ENCODE peak calls at places on chromosome 19, in six cellular contexts. K is small intestine; V is MM.1S; J is neural progenitor cell; I is CD4-positive, alpha-beta memory T cell; M is CD8-positive, alpha-beta memory T cell. A is an unnamed sample.

GRCh38 chr19:49456351-49456750 is 3.3 kb downstream of the ALDH16A1 start:
- DNase-seq in K (no peak), V (no peak), J (no peak), I (no peak), M (no peak), A (no peak)

GRCh38 chr19:49512970-49513745 is 697 bp downstream of the FCGRT start:
- DNase-seq in K (peak; percentile 89), V (no peak), J (peak; percentile 80), I (no peak), M (no peak), A (no peak)

GRCh38 chr19:52898101-52898500 is 666 bp upstream of the ZNF320 start:
- DNase-seq in K (no peak), V (no peak), J (peak; percentile 41), I (no peak), M (no peak), A (no peak)

GRCh38 chr19:21084343-21084742 is 2.3 kb downstream of the ZNF714 start:
- DNase-seq in K (no peak), V (no peak), J (no peak), I (no peak), M (no peak), A (no peak)

GRCh38 chr19:18985257-18985656 is 44.2 kb upstream of the HOMER3 start:
- DNase-seq in K (no peak), V (no peak), J (peak; percentile 83), I (no peak), M (no peak), A (no peak)

GRCh38 chr19:17073869-17074627 is 1.2 kb downstream of the HAUS8 start:
- DNase-seq in K (peak; percentile 38), V (peak; percentile 85), J (no peak), I (peak; percentile 34), M (peak; percentile 16), A (no peak)

GRCh38 chr19:51688665-51689571 is 4.2 kb upstream of the SPACA6 start:
- DNase-seq in K (peak; percentile 35), V (no peak), J (peak; percentile 91), I (no peak), M (no peak), A (no peak)

GRCh38 chr19:8438236-8438635 is 6.5 kb upstream of the HNRNPM start:
- DNase-seq in K (no peak), V (no peak), J (no peak), I (no peak), M (no peak), A (no peak)

GRCh38 chr19:40392123-40392522 is 2.1 kb upstream of the HIPK4 start:
- DNase-seq in K (no peak), V (no peak), J (no peak), I (no peak), M (no peak), A (no peak)

GRCh38 chr19:49602806-49603205 is 11.8 kb downstream of the PRR12 start:
- DNase-seq in K (no peak), V (no peak), J (no peak), I (no peak), M (no peak), A (no peak)

GRCh38 chr19:6551607-6552450 is 21.0 kb downstream of the TNFSF9 start:
- DNase-seq in K (peak; percentile 15), V (no peak), J (peak; percentile 83), I (peak; percentile 61), M (peak; percentile 69), A (peak; percentile 36)

GRCh38 chr19:571127-571974 is 1.0 kb upstream of the BSG start:
- DNase-seq in K (peak; percentile 62), V (peak; percentile 68), J (peak; percentile 71), I (no peak), M (peak; percentile 69), A (peak; percentile 71)

GRCh38 chr19:33486936-33487793 is 34.4 kb downstream of the PEPD start:
- DNase-seq in K (no peak), V (no peak), J (no peak), I (no peak), M (no peak), A (no peak)

GRCh38 chr19:53657778-53658177 is 26.0 kb downstream of the DPRX start:
- DNase-seq in K (no peak), V (no peak), J (no peak), I (no peak), M (no peak), A (no peak)

GRCh38 chr19:35856001-35856400 is 710 bp upstream of the KIRREL2 start:
- DNase-seq in K (no peak), V (no peak), J (peak; percentile 89), I (no peak), M (no peak), A (no peak)
- H3K27ac ChIP-seq in K (no peak overlapping the region), V (no peak overlapping the region), J (no peak overlapping the region), I (no peak overlapping the region), M (no peak overlapping the region), A (no peak overlapping the region)

DNA sequence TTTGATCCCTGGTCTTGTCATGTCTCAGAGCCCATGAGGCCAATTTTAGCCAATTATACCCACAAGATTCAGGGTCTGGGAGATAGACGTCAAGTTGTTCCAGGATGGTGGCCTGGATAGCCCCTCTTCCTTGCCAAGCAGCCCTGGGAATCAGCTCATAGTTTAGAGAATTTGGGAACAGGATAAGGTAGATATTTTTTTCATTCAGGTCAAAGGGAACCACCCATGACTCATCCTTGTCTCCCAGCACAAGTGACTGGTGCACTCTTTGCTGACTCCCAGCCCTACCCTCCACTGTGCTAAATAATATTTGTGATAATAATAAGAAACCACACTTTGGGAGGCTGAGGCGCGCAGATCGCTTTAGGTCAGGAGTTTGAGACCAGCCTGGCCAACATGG is 17.1 kb upstream of the S1PR4 start:
- DNase-seq in K (no peak), V (no peak), J (no peak), I (no peak), M (no peak), A (no peak)
- H3K4me3 ChIP-seq in K (no peak overlapping the region), V (no peak overlapping the region), J (no peak overlapping the region), I (no peak overlapping the region), M (no peak overlapping the region), A (no peak overlapping the region)

DNA sequence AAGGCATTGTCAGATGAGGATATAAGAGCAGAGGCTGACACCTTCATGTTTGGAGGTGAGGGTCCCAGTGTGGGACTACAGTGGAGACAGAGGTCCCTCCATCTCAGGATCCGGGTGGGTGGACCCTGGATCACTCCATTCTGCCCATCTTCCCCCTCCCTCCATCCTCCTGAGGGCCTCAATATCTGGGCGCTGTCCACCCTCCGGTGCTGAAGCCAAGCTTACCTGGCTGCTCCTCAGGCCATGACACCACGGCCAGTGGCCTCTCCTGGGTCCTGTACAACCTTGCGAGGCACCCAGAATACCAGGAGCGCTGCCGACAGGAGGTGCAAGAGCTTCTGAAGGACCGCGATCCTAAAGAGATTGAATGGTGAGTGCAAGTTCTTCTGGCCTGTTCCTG is 11.9 kb downstream of the CYP4F12 start:
- DNase-seq in K (no peak), V (no peak), J (no peak), I (no peak), M (no peak), A (no peak)
- H3K27me3 ChIP-seq in K (peaks cover 2% of the 10 kb centered on the region), V (peaks cover 11% of the 10 kb centered on the region), J (no peaks in the 10 kb centered on the region), I (no peaks in the 10 kb centered on the region), M (peaks cover 6% of the 10 kb centered on the region), A (no peaks in the 10 kb centered on the region)

GRCh38 chr19:2977686-2978466 is 512 bp downstream of the TLE6 start:
- DNase-seq in K (no peak), V (no peak), J (peak; percentile 23), I (peak; percentile 5), M (no peak), A (no peak)

GRCh38 chr19:2981898-2982297 is 4.5 kb downstream of the TLE6 start:
- DNase-seq in K (no peak), V (no peak), J (no peak), I (no peak), M (no peak), A (no peak)

GRCh38 chr19:2976609-2977000 is 759 bp upstream of the TLE6 start:
- DNase-seq in K (no peak), V (no peak), J (peak; percentile 38), I (no peak), M (no peak), A (no peak)

GRCh38 chr19:2977001-2977685 is at the start of gene TLE6:
- DNase-seq in K (peak; percentile 96), V (peak; percentile 87), J (peak; percentile 98), I (peak; percentile 93), M (peak; percentile 90), A (peak; percentile 93)

DNA sequence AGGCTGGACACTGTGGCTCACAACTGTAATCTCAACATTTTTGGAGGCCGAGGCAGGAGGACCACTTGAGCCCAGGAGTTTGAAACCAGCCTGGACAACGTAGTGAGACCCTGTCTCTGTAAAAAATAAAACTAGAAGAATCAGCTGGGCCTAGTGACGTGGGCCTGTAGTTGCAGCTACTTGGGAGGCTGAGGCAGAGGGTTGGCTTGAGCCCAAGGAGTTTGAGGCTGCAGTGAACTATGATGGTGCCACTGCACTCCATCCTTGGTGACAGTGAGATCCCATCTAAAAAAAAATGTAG is 1.1 kb downstream of the TLE6 start:
- DNase-seq in K (no peak), V (no peak), J (no peak), I (no peak), M (no peak), A (no peak)
- H3K27ac ChIP-seq in K (no peak overlapping the region), V (no peak overlapping the region), J (no peak overlapping the region), I (no peak overlapping the region), M (no peak overlapping the region), A (no peak overlapping the region)

DNA sequence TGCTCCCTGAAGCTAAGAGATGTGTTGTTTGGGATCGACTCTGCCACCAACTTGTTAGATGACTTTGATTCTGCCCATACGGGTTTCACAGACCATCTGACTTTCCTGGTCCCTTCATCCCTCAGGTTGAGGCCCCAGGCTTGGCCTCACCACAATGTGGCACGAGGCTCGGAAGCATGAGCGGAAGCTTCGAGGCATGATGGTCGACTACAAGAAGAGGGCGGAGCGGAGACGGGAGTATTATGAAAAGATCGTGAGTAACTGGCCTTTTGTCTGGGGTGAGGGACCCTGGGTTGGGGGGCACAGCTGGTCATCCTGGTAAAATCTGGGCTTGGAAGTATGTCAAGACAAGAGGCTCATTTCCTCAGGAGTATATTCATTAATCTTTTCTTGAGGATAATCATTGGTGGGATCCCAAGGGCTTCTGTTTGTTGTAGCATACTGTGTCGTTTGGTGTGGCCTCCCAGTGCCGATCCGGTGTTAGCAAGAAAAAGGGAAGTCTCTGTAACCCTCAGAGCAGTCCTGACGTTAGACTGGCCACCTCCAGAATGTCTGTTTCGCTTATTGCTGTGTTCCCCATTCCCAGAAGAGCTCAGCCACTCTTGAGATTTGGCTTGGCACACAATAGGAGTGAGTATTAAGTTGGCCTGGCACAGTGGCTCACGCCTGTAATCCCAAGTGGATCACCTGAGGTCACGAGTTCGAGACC is 1.4 kb downstream of the CLASRP start:
- DNase-seq in K (no peak), V (no peak), J (no peak), I (no peak), M (no peak), A (no peak)
- H3K4me3 ChIP-seq in K (no peak overlapping the region), V (peak overlapping the region; percentile 96), J (peak overlapping the region; percentile 100), I (no peak overlapping the region), M (peak overlapping the region; percentile 95), A (peak overlapping the region; percentile 85)

GRCh38 chr19:30688696-30689095 is 316.5 kb downstream of the ZNF536 start:
- DNase-seq in K (no peak), V (no peak), J (no peak), I (no peak), M (no peak), A (no peak)

GRCh38 chr19:30686911-30687566 is 314.9 kb downstream of the ZNF536 start:
- DNase-seq in K (no peak), V (no peak), J (no peak), I (no peak), M (no peak), A (no peak)

GRCh38 chr19:30684613-30685012 is 312.4 kb downstream of the ZNF536 start:
- DNase-seq in K (no peak), V (no peak), J (no peak), I (no peak), M (no peak), A (no peak)

GRCh38 chr19:30685601-30686000 is 313.4 kb downstream of the ZNF536 start:
- DNase-seq in K (no peak), V (no peak), J (no peak), I (no peak), M (no peak), A (no peak)

GRCh38 chr19:30686252-30686762 is 314.1 kb downstream of the ZNF536 start:
- DNase-seq in K (no peak), V (no peak), J (no peak), I (no peak), M (no peak), A (no peak)
- H3K27me3 ChIP-seq in K (peaks cover 3% of the 10 kb centered on the region), V (peaks cover 90% of the 10 kb centered on the region), J (peaks cover 10% of the 10 kb centered on the region), I (no peaks in the 10 kb centered on the region), M (no peaks in the 10 kb centered on the region), A (no peaks in the 10 kb centered on the region)

A was measured in naive thymus-derived CD4-positive, alpha-beta T cell.